ENCODE peak calls at places on chromosomes 5 and 9, in eight cellular contexts. P is cardiac muscle cell, M is LoVo, S is ELF-1, Y is retinal pigment epithelial cell, N is activated T-helper 1 cell treated with Interleukin-2 at 50 U/mL for 16 hours, Q is AML-193, U is nephron progenitor cell. W is an unnamed sample.

GRCh38 chr5:78972654-78973428 is 12.3 kb downstream of the ARSB start:
- DNase-seq in P (no peak), M (peak; percentile 5), S (no peak), Y (peak; percentile 92), N (no peak), Q (no peak), U (no peak), W (no peak)

GRCh38 chr5:78689893-78690592 is 41.5 kb upstream of the LHFPL2 start:
- DNase-seq in P (no peak), M (no peak), S (no peak), Y (no peak), N (no peak), Q (no peak), U (no peak), W (no peak)

GRCh38 chr9:85433046-85433445 is 308.7 kb downstream of the AGTPBP1 start:
- DNase-seq in P (no peak), M (no peak), S (no peak), Y (no peak), N (no peak), Q (no peak), U (no peak), W (no peak)

GRCh38 chr9:4238522-4238921 is 61.3 kb downstream of the GLIS3 start:
- DNase-seq in P (no peak), M (no peak), S (no peak), Y (no peak), N (no peak), Q (no peak), U (no peak), W (no peak)

GRCh38 chr5:168706655-168707069 is 127.5 kb upstream of the PANK3 start:
- DNase-seq in P (peak; percentile 72), M (no peak), S (peak; percentile 53), Y (peak; percentile 24), N (no peak), Q (no peak), U (peak; percentile 59), W (no peak)

GRCh38 chr5:74290634-74291033 is 349.9 kb downstream of the ENC1 start:
- DNase-seq in P (no peak), M (no peak), S (no peak), Y (no peak), N (no peak), Q (no peak), U (no peak), W (no peak)

GRCh38 chr9:123679330-123679987 is 250.5 kb downstream of the DENND1A start:
- DNase-seq in P (no peak), M (no peak), S (no peak), Y (no peak), N (no peak), Q (no peak), U (no peak), W (no peak)

GRCh38 chr9:119289740-119290139 is 79.5 kb downstream of the BRINP1 start:
- DNase-seq in P (peak; percentile 75), M (peak; percentile 11), S (peak; percentile 34), Y (no peak), N (no peak), Q (peak; percentile 42), U (peak; percentile 59), W (peak; percentile 35)

GRCh38 chr5:2563046-2563445 is 188.4 kb downstream of the IRX2 start:
- DNase-seq in P (no peak), M (no peak), S (no peak), Y (no peak), N (no peak), Q (no peak), U (no peak), W (no peak)

GRCh38 chr5:141476132-141476909 is 555 bp downstream of the PCDHGC3 start:
- DNase-seq in P (peak; percentile 31), M (no peak), S (peak; percentile 65), Y (peak; percentile 34), N (no peak), Q (no peak), U (peak; percentile 31), W (no peak)

GRCh38 chr9:130088056-130088455 is 34.4 kb downstream of the GPR107 start:
- DNase-seq in P (no peak), M (no peak), S (no peak), Y (no peak), N (no peak), Q (no peak), U (no peak), W (no peak)

GRCh38 chr5:84724683-84725082 is 340.0 kb upstream of the EDIL3 start:
- DNase-seq in P (no peak), M (no peak), S (no peak), Y (peak; percentile 23), N (no peak), Q (no peak), U (no peak), W (peak; percentile 3)

GRCh38 chr9:68546596-68547390 is 6.1 kb upstream of the TMEM252 start:
- DNase-seq in P (no peak), M (no peak), S (no peak), Y (no peak), N (no peak), Q (peak; percentile 93), U (peak; percentile 46), W (no peak)

GRCh38 chr5:90506221-90506620 is 23.2 kb downstream of the LYSMD3 start:
- DNase-seq in P (no peak), M (no peak), S (no peak), Y (no peak), N (no peak), Q (no peak), U (no peak), W (no peak)

GRCh38 chr9:7622481-7622880 is 177.1 kb downstream of the DMAC1 start:
- DNase-seq in P (no peak), M (no peak), S (no peak), Y (no peak), N (no peak), Q (no peak), U (no peak), W (no peak)

GRCh38 chr5:97840643-97841042 is 657.6 kb upstream of the RIOK2 start:
- DNase-seq in P (no peak), M (no peak), S (no peak), Y (no peak), N (no peak), Q (no peak), U (no peak), W (no peak)

GRCh38 chr9:111943746-111944145 is 47.1 kb downstream of the UGCG start:
- DNase-seq in P (no peak), M (no peak), S (no peak), Y (no peak), N (no peak), Q (no peak), U (no peak), W (no peak)

GRCh38 chr5:174235226-174235992 is 189.9 kb downstream of the NSG2 start:
- DNase-seq in P (no peak), M (no peak), S (no peak), Y (no peak), N (no peak), Q (no peak), U (no peak), W (no peak)

GRCh38 chr5:177412603-177413233 is 3.4 kb upstream of the F12 start:
- DNase-seq in P (no peak), M (no peak), S (no peak), Y (no peak), N (no peak), Q (no peak), U (no peak), W (no peak)

GRCh38 chr9:125549465-125550215 is 157.4 kb downstream of the MAPKAP1 start:
- DNase-seq in P (no peak), M (no peak), S (no peak), Y (no peak), N (no peak), Q (no peak), U (no peak), W (no peak)

GRCh38 chr9:17291766-17292165 is 156.9 kb downstream of the CNTLN start:
- DNase-seq in P (no peak), M (no peak), S (no peak), Y (peak; percentile 28), N (no peak), Q (no peak), U (no peak), W (no peak)

GRCh38 chr9:8649157-8649556 is 849.6 kb upstream of the DMAC1 start:
- DNase-seq in P (no peak), M (no peak), S (no peak), Y (no peak), N (no peak), Q (no peak), U (no peak), W (no peak)

GRCh38 chr5:42887094-42887493 is 75.4 kb upstream of the SELENOP start:
- DNase-seq in P (no peak), M (peak; percentile 89), S (no peak), Y (no peak), N (no peak), Q (no peak), U (no peak), W (no peak)

GRCh38 chr5:38151878-38152277 is 106.5 kb upstream of the EGFLAM start:
- DNase-seq in P (no peak), M (no peak), S (no peak), Y (no peak), N (no peak), Q (no peak), U (no peak), W (no peak)

GRCh38 chr5:159451197-159452052 is 121.1 kb upstream of the IL12B start:
- DNase-seq in P (peak; percentile 28), M (no peak), S (no peak), Y (peak; percentile 91), N (no peak), Q (no peak), U (no peak), W (no peak)